ENCODE peak calls at places on chromosome 21, in five cellular contexts. E, M, R, L and G are unnamed samples.

GRCh38 chr21:25562660-25563059 is 44.6 kb downstream of the MRPL39 start:
- DNase-seq in R (no peak), E (no peak), M (no peak), L (no peak), G (no peak)

GRCh38 chr21:27423906-27424595 is 457.2 kb upstream of the ADAMTS5 start:
- DNase-seq in L (peak), E (peak), R (no peak), M (peak), G (peak)

GRCh38 chr21:45167796-45168222 is 93.4 kb downstream of the ADARB1 start:
- DNase-seq in E (no peak), M (no peak), R (no peak), L (no peak), G (no peak)

GRCh38 chr21:19198801-19199200 is 795.2 kb upstream of the TMPRSS15 start:
- DNase-seq in E (no peak), R (no peak), L (no peak), M (peak), G (no peak)

GRCh38 chr21:28509031-28509430 is 483.6 kb downstream of the LTN1 start:
- DNase-seq in E (no peak), M (no peak), L (no peak), R (no peak), G (no peak)

GRCh38 chr21:14243461-14243860 is 27.5 kb downstream of the RBM11 start:
- DNase-seq in E (no peak), L (no peak), R (no peak), M (no peak), G (no peak)

GRCh38 chr21:33541105-33541711 is 709 bp downstream of the GART start:
- DNase-seq in M (peak), R (no peak), L (no peak), E (peak), G (no peak)

GRCh38 chr21:28253971-28254370 is 738.7 kb downstream of the LTN1 start:
- DNase-seq in L (no peak), R (no peak), E (no peak), M (no peak), G (no peak)

GRCh38 chr21:46617267-46618051 is 12.6 kb upstream of the S100B start:
- DNase-seq in E (peak), R (no peak), L (no peak), M (peak), G (no peak)

GRCh38 chr21:31161157-31161556 is 122.9 kb upstream of the KRTAP19-8 start:
- DNase-seq in L (no peak), E (peak), M (peak), R (no peak), G (no peak)

GRCh38 chr21:28516996-28517592 is 475.6 kb downstream of the LTN1 start:
- DNase-seq in L (peak), M (peak), R (peak), E (peak), G (peak)

GRCh38 chr21:41247561-41247968 is 69.0 kb upstream of the FAM3B start:
- DNase-seq in E (no peak), L (no peak), M (no peak), R (no peak), G (peak)

GRCh38 chr21:34020005-34020847 is 53.2 kb upstream of the MRPS6 start:
- DNase-seq in L (no peak), R (no peak), M (no peak), E (no peak), G (no peak)

GRCh38 chr21:45973475-45974072 is 8.0 kb upstream of the COL6A1 start:
- DNase-seq in R (no peak), E (peak), L (peak), M (peak), G (peak)

GRCh38 chr21:27464643-27465042 is 497.8 kb upstream of the ADAMTS5 start:
- DNase-seq in L (no peak), E (no peak), R (no peak), M (no peak), G (no peak)

GRCh38 chr21:41470054-41470453 is 37.9 kb downstream of the TMPRSS2 start:
- DNase-seq in M (no peak), E (no peak), R (no peak), L (no peak), G (no peak)

GRCh38 chr21:45405271-45405818 is 380 bp downstream of the COL18A1 start:
- DNase-seq in R (no peak), M (no peak), L (no peak), E (peak), G (no peak)

GRCh38 chr21:32779983-32780382 is 8.4 kb upstream of the PAXBP1 start:
- DNase-seq in L (no peak), M (no peak), R (no peak), E (no peak), G (no peak)

GRCh38 chr21:45287438-45288391 is at the start of gene POFUT2:
- DNase-seq in E (peak), L (peak), M (peak), R (peak), G (peak)

GRCh38 chr21:33127154-33127893 is 57.4 kb downstream of the OLIG1 start:
- DNase-seq in E (peak), L (peak), M (peak), R (peak), G (peak)

GRCh38 chr21:19322360-19322759 is 918.8 kb upstream of the TMPRSS15 start:
- DNase-seq in M (no peak), R (no peak), E (no peak), L (no peak), G (no peak)

GRCh38 chr21:28148400-28149064 is 844.1 kb downstream of the LTN1 start:
- DNase-seq in R (no peak), E (peak), M (no peak), L (no peak), G (no peak)

GRCh38 chr21:34204481-34205439 is 131.4 kb downstream of the MRPS6 start:
- DNase-seq in R (no peak), L (no peak), E (no peak), M (peak), G (no peak)

GRCh38 chr21:41605934-41606285 is 98.0 kb upstream of the TMPRSS2 start:
- DNase-seq in E (no peak), M (no peak), R (no peak), L (no peak), G (no peak)

GRCh38 chr21:32951041-32951440 is 74.7 kb upstream of the OLIG2 start:
- DNase-seq in M (no peak), E (no peak), R (peak), L (no peak), G (no peak)

GRCh38 chr21:28769683-28770082 is 223.0 kb downstream of the LTN1 start:
- DNase-seq in E (peak), R (no peak), L (no peak), M (peak), G (no peak)

GRCh38 chr21:34022557-34023335 is 50.6 kb upstream of the MRPS6 start:
- DNase-seq in E (no peak), L (no peak), M (no peak), R (no peak), G (no peak)

GRCh38 chr21:26388731-26389231 is 184.3 kb downstream of the CYYR1 start:
- DNase-seq in L (no peak), R (no peak), M (peak), E (peak), G (no peak)

GRCh38 chr21:37871121-37871862 is 45.0 kb downstream of the KCNJ6 start:
- DNase-seq in M (no peak), R (no peak), E (peak), L (no peak), G (no peak)

GRCh38 chr21:28325618-28326017 is 667.1 kb downstream of the LTN1 start:
- DNase-seq in L (peak), M (no peak), E (no peak), R (no peak), G (peak)

GRCh38 chr21:45725844-45726200 is 82.3 kb downstream of the PCBP3 start:
- DNase-seq in M (no peak), L (no peak), E (no peak), R (no peak), G (no peak)

GRCh38 chr21:36695671-36696389 is 3.1 kb upstream of the SIM2 start:
- DNase-seq in E (no peak), M (no peak), R (peak), L (peak), G (no peak)

GRCh38 chr21:44550807-44551206 is 498 bp downstream of the KRTAP10-2 start:
- DNase-seq in L (peak), E (no peak), M (no peak), R (no peak), G (no peak)

GRCh38 chr21:46033410-46034404 is 52.1 kb downstream of the COL6A1 start:
- DNase-seq in E (peak), M (no peak), R (no peak), L (no peak), G (no peak)

GRCh38 chr21:31136891-31137290 is 98.6 kb upstream of the KRTAP19-8 start:
- DNase-seq in M (no peak), E (peak), R (no peak), L (no peak), G (no peak)

GRCh38 chr21:29208666-29209059 is 78.2 kb downstream of the MAP3K7CL start:
- DNase-seq in R (no peak), M (peak), E (peak), L (no peak), G (no peak)

GRCh38 chr21:29718081-29718815 is 221.5 kb downstream of the GRIK1 start:
- DNase-seq in E (no peak), L (no peak), M (no peak), R (no peak), G (no peak)

GRCh38 chr21:24045775-24046215 is 1561.5 kb downstream of the MRPL39 start:
- DNase-seq in E (no peak), R (no peak), M (peak), L (no peak), G (no peak)

GRCh38 chr21:42665026-42665425 is 11.6 kb downstream of the PDE9A start:
- DNase-seq in L (no peak), R (no peak), M (no peak), E (no peak), G (no peak)

GRCh38 chr21:42664614-42665013 is 11.2 kb downstream of the PDE9A start:
- DNase-seq in L (no peak), M (no peak), R (no peak), E (no peak), G (no peak)

GRCh38 chr21:42662430-42663199 is 9.2 kb downstream of the PDE9A start:
- DNase-seq in R (no peak), M (no peak), L (no peak), E (no peak), G (no peak)

GRCh38 chr21:42663200-42663483 is 9.7 kb downstream of the PDE9A start:
- DNase-seq in E (no peak), M (no peak), R (no peak), L (no peak), G (no peak)

DNA sequence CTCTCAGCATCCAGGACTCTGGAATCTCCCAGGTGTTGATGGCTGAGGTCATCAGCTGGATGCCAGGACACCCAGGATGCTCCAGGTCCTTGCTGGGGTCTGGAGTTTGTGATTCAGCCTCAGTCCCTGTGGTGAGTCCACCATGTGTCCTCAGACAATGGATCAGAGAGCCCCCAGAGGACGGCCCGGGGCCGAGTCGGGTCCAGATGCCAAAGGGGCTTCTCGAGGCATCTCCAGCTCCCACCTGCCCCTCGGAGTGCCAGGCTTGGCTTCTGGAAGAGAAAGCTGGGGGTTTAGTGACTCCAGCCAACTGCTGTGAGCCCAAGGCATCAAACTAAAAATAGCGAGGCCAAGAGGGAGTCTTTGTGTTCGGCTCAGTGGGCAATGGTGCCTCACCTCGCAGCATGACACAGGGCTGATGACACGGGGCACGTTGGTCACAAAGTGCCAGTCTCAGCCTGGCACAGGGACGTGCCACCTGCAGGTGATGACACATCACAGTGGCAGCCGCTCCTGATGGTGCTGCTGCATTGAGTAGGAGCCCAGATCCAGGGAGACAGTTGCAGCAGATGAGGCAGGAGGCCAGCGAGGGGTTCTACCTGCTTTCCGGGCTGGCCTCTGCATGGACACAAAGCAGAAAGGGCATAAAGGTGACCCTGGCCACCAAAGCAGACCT is 10.6 kb downstream of the PDE9A start:
- DNase-seq in M (no peak), L (no peak), R (no peak), E (no peak), G (no peak)
- H2BK12ac ChIP-seq in M (no peak), L (no peak), R (no peak), E (no peak), G (peak)

GRCh38 chr21:43328171-43328570 is 98.8 kb downstream of the SIK1 start:
- DNase-seq in L (no peak), R (no peak), M (no peak), E (peak), G (no peak)
- H2BK12ac ChIP-seq in L (no peak), R (no peak), M (no peak), E (no peak), G (no peak)

GRCh38 chr21:15826147-15826780 is 96.5 kb downstream of the USP25 start:
- DNase-seq in L (peak), M (peak), R (peak), E (peak), G (no peak)
- H2BK12ac ChIP-seq in L (no peak), M (no peak), R (no peak), E (no peak), G (no peak)

GRCh38 chr21:38953516-38953915 is 147.8 kb downstream of the ETS2 start:
- DNase-seq in M (no peak), R (no peak), E (no peak), L (no peak), G (no peak)

GRCh38 chr21:38951095-38951745 is 145.5 kb downstream of the ETS2 start:
- DNase-seq in R (no peak), M (peak), L (no peak), E (no peak), G (no peak)

GRCh38 chr21:38954450-38955059 is 148.8 kb downstream of the ETS2 start:
- DNase-seq in R (no peak), M (no peak), E (no peak), L (no peak), G (no peak)

GRCh38 chr21:38950388-38951094 is 144.8 kb downstream of the ETS2 start:
- DNase-seq in R (no peak), L (no peak), M (peak), E (peak), G (no peak)

DNA sequence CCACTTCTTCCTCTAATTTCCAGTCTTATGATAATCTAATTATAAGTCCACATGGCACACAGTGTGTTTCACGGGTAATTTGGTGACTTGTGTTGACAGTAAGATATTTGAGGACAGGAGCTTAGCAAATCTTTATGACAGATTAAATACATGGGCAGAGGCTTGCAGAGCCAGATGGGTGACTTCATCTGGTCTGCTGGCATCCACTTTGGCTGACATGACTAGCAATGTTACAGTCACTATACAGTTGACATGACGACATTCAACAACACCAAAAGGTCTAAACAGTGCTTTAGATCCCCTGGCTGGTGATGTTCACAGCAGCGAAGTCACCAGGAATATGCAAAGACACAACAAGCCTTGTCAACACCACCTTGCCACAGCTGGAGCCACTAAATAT is 147.2 kb downstream of the ETS2 start:
- DNase-seq in E (no peak), M (no peak), R (no peak), L (no peak), G (no peak)
- H2BK12ac ChIP-seq in E (peak), M (no peak), R (no peak), L (no peak), G (no peak)

GRCh38 chr21:43274022-43274945 is 105.5 kb downstream of the CRYAA start:
- DNase-seq in M (no peak), L (no peak), R (no peak), E (no peak), G (no peak)
- H2BK12ac ChIP-seq in M (no peak), L (no peak), R (no peak), E (no peak), G (no peak)

GRCh38 chr21:35333831-35334593 is 284.9 kb upstream of the RUNX1 start:
- DNase-seq in E (no peak), L (no peak), M (peak), R (no peak), G (no peak)

GRCh38 chr21:35337573-35337972 is 288.5 kb upstream of the RUNX1 start:
- DNase-seq in M (no peak), E (no peak), R (no peak), L (no peak), G (no peak)

GRCh38 chr21:35335951-35336446 is 286.9 kb upstream of the RUNX1 start:
- DNase-seq in R (no peak), E (no peak), L (no peak), M (no peak), G (no peak)

GRCh38 chr21:35338281-35338680 is 289.2 kb upstream of the RUNX1 start:
- DNase-seq in R (no peak), L (no peak), E (no peak), M (no peak), G (no peak)

DNA sequence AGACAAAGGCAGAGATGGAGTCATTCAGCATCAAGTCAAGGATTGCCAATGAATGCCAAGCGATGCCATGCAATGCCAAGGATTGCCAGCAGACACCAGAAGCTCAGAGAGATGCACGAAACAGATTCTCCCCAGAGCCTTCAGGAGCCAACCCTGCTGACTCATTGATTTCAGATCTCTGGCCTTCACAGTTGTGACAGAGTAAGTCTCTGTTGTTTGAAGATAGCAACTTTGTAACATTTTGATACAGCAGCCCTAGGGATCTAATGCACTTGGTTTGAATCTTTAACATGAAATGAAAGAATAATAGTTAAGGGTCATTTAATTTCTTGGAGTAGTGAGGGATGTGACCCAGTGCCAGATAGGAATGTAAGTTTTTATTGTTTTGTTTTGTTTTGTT is 287.4 kb upstream of the RUNX1 start:
- DNase-seq in R (no peak), E (no peak), L (no peak), M (no peak), G (no peak)
- H2BK12ac ChIP-seq in R (no peak), E (no peak), L (no peak), M (no peak), G (no peak)

DNA sequence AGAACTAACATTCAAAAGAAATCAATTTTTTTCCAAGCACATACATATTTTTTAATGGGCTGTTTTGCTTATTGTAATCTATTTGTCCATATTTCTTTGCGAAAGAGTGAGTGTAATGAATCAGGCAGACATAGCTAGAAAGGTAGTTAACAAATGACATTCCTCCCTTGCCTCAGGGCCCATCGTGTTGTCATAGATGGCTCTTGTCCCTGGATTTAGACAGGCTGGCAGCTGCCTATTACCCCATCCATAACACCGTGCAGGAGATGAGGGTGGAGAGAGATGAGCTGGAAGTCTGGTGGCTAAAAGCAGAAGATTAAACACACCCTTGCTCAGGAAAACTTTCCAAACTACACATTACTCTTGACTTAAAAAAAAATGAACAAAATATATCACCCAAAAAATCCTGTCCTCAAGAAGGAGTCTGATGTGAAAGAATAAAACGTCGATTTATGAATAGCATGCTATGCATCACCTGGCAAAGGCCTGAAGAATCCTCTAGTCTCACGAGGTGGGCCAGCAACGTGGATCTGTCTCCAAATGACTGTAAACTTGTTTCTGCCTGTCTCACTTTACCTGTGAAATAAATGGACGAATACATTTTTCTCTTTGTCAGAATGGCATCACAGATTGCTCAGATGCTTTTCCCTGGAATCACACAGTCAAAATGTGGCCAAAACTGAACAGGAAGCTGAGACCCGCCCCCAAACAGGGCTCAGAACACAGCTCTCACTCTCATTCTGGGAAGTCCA is 55.7 kb downstream of the C21orf91 start:
- DNase-seq in R (no peak), L (no peak), E (no peak), M (peak), G (no peak)
- H2BK12ac ChIP-seq in R (no peak), L (no peak), E (peak), M (no peak), G (no peak)